ENCODE peak calls at places on chromosomes 3 and 15, in ten cellular contexts. O, V, T, J, P, Q, A, W, G and U are unnamed samples.
A peak's percentile ranks its signal among the peaks of the same experiment; 100 is the strongest.

GRCh38 chr3:125143982-125144652 is 68.4 kb downstream of the SLC12A8 start:
- DNase-seq in G (no peak), A (no peak), O (no peak), V (no peak), Q (peak; percentile 60), T (no peak), J (no peak), P (no peak), W (no peak), U (no peak)

GRCh38 chr15:67803299-67803698 is 22.0 kb upstream of the SKOR1 start:
- DNase-seq in J (no peak), G (no peak), T (no peak), P (peak; percentile 57), V (no peak), O (no peak), A (no peak), W (no peak), Q (no peak), U (no peak)

GRCh38 chr15:60905587-60905986 is 323.5 kb downstream of the RORA start:
- DNase-seq in Q (no peak), A (no peak), O (no peak), J (no peak), W (peak; percentile 45), T (peak; percentile 5), V (no peak), G (no peak), P (no peak), U (peak; percentile 33)

GRCh38 chr3:67384790-67385397 is 269.5 kb downstream of the SUCLG2 start:
- DNase-seq in O (peak; percentile 35), W (peak; percentile 70), T (peak; percentile 4), A (peak; percentile 17), V (peak; percentile 24), Q (peak; percentile 56), P (peak; percentile 63), G (no peak), J (peak; percentile 42), U (peak; percentile 53)

GRCh38 chr15:98873441-98874218 is 134.0 kb downstream of the PGPEP1L start:
- DNase-seq in Q (peak; percentile 88), A (peak; percentile 90), G (no peak), W (peak; percentile 78), J (peak; percentile 40), T (no peak), P (no peak), V (peak; percentile 78), O (no peak), U (peak; percentile 70)

GRCh38 chr3:31469385-31469784 is 63.3 kb upstream of the STT3B start:
- DNase-seq in V (no peak), A (no peak), J (no peak), G (no peak), O (no peak), Q (no peak), P (no peak), W (no peak), T (no peak), U (no peak)

GRCh38 chr3:175346573-175347356 is 487.6 kb downstream of the NAALADL2 start:
- DNase-seq in V (peak; percentile 92), A (peak; percentile 87), O (peak; percentile 73), J (peak; percentile 59), W (no peak), Q (peak; percentile 95), P (no peak), T (no peak), G (no peak), U (peak; percentile 76)

GRCh38 chr3:113151475-113152031 is 59.8 kb upstream of the BOC start:
- DNase-seq in T (no peak), V (no peak), G (no peak), O (peak; percentile 30), J (no peak), A (no peak), P (no peak), Q (peak; percentile 83), W (no peak), U (no peak)

GRCh38 chr3:18351069-18351628 is 74.0 kb downstream of the SATB1 start:
- DNase-seq in J (no peak), P (no peak), Q (no peak), O (no peak), A (no peak), V (no peak), G (no peak), W (no peak), T (no peak), U (no peak)

GRCh38 chr3:149340310-149340933 is 7.0 kb upstream of the TM4SF18 start:
- DNase-seq in W (no peak), Q (peak; percentile 65), P (no peak), V (no peak), G (no peak), A (peak; percentile 27), J (no peak), T (no peak), O (no peak), U (no peak)

GRCh38 chr3:70982700-70983140 is 600.8 kb downstream of the FOXP1 start:
- DNase-seq in A (peak; percentile 97), J (peak; percentile 71), O (peak; percentile 75), Q (peak; percentile 93), P (no peak), T (no peak), V (peak; percentile 85), G (no peak), W (peak; percentile 52), U (peak; percentile 84)

GRCh38 chr3:34150987-34151386 is 352.6 kb downstream of the PDCD6IP start:
- DNase-seq in A (no peak), W (no peak), Q (no peak), G (no peak), J (no peak), P (no peak), O (no peak), T (no peak), V (no peak), U (peak; percentile 37)

GRCh38 chr15:50786871-50787270 is 21.4 kb upstream of the SPPL2A start:
- DNase-seq in G (no peak), T (no peak), Q (no peak), V (no peak), P (no peak), O (no peak), W (no peak), A (peak; percentile 30), J (no peak), U (no peak)

GRCh38 chr3:101900316-101900715 is 51.0 kb downstream of the NFKBIZ start:
- DNase-seq in O (no peak), J (no peak), V (no peak), G (no peak), Q (no peak), P (no peak), T (no peak), W (no peak), A (peak; percentile 27), U (no peak)

GRCh38 chr15:70471517-70471916 is 291.8 kb downstream of the UACA start:
- DNase-seq in G (no peak), V (no peak), A (no peak), W (no peak), T (no peak), O (no peak), P (no peak), Q (no peak), J (no peak), U (no peak)
- H3K4me3 ChIP-seq in G (no peak overlapping the region), V (no peak overlapping the region), A (no peak overlapping the region), W (no peak overlapping the region), T (no peak overlapping the region), O (no peak overlapping the region), P (no peak overlapping the region), Q (no peak overlapping the region), J (no peak overlapping the region), U (no peak overlapping the region)

GRCh38 chr15:44370830-44371229 is 56.6 kb upstream of the CTDSPL2 start:
- DNase-seq in V (no peak), G (no peak), P (no peak), Q (no peak), A (no peak), W (no peak), J (no peak), O (no peak), T (no peak), U (peak; percentile 31)
- TF ChIP-seq CTCF in V (no peak), G (no peak), P (peak; percentile 9), Q (no peak), A (no peak), W (no peak), J (no peak), O (no peak), T (no peak), U (no peak)

GRCh38 chr15:72797834-72798233 is 14.3 kb upstream of the ADPGK start:
- DNase-seq in O (no peak), W (no peak), J (no peak), Q (no peak), A (no peak), P (no peak), T (no peak), G (no peak), V (no peak), U (no peak)

GRCh38 chr15:72797338-72797689 is 13.8 kb upstream of the ADPGK start:
- DNase-seq in O (no peak), Q (no peak), V (no peak), J (no peak), T (no peak), P (no peak), W (no peak), A (no peak), G (no peak), U (no peak)

GRCh38 chr15:72800819-72801481 is 17.4 kb upstream of the ADPGK start:
- DNase-seq in G (no peak), V (no peak), T (no peak), Q (no peak), W (no peak), J (no peak), A (no peak), O (no peak), P (no peak), U (no peak)

GRCh38 chr15:72796515-72797337 is 13.2 kb upstream of the ADPGK start:
- DNase-seq in O (peak; percentile 16), W (peak; percentile 81), T (peak; percentile 19), V (no peak), A (no peak), P (peak; percentile 40), J (peak; percentile 15), G (no peak), Q (peak; percentile 35), U (peak; percentile 36)

DNA sequence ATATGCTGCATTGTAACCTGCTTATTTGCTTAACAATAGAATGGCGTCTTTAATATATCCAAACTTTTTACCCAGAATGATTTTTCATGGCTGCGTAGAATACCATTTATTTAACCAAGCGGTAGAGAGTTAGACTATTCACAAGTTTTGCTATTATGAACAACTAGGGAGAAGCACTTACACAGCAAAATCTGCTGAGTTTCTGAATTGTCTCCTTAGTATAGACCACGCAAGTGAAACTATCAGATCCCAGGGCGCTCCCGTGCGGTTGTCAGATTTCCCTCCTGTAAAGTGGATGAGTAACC is 12.6 kb upstream of the ADPGK start:
- DNase-seq in P (no peak), J (no peak), W (no peak), Q (no peak), A (no peak), V (no peak), G (no peak), T (no peak), O (no peak), U (no peak)
- H3K4me3 ChIP-seq in P (peak overlapping the region; percentile 53), J (peak overlapping the region; percentile 64), W (peak overlapping the region; percentile 58), Q (no peak overlapping the region), A (no peak overlapping the region), V (peak overlapping the region; percentile 60), G (peak overlapping the region; percentile 43), T (no peak overlapping the region), O (no peak overlapping the region), U (no peak overlapping the region)

GRCh38 chr3:156135921-156136655 is 15.7 kb downstream of the KCNAB1 start:
- DNase-seq in T (no peak), Q (no peak), A (peak; percentile 3), W (peak; percentile 23), G (no peak), V (no peak), O (no peak), P (no peak), J (no peak), U (peak; percentile 19)
- TF ChIP-seq CTCF in T (no peak), Q (peak; percentile 12), A (peak; percentile 20), W (peak; percentile 55), G (no peak), V (peak; percentile 32), O (no peak), P (peak; percentile 57), J (peak; percentile 68), U (peak; percentile 35)